ENCODE peak calls at places on chromosomes 3 and 15, in nine cellular contexts. M is mucosa of descending colon, N is AG09309, Q is body of pancreas, P is choroid plexus epithelial cell, D is A549, B is fibroblast of lung, J is cardiac fibroblast, U is foreskin fibroblast. W is an unnamed sample.

GRCh38 chr15:91865903-91866302 is 12.4 kb downstream of the SLCO3A1 start:
- DNase-seq in M (no peak), N (no peak), Q (no peak), P (no peak), D (no peak), B (no peak), J (no peak), U (peak; percentile 20), W (no peak)

GRCh38 chr3:46191730-46192129 is 16.4 kb downstream of the CCR1 start:
- DNase-seq in M (no peak), N (no peak), Q (no peak), P (no peak), D (no peak), B (no peak), J (no peak), U (no peak), W (no peak)

GRCh38 chr15:95848126-95848525 is 482.4 kb upstream of the NR2F2 start:
- DNase-seq in M (no peak), N (no peak), Q (no peak), P (peak; percentile 47), D (no peak), B (peak; percentile 59), J (no peak), U (no peak), W (no peak)

GRCh38 chr3:12046406-12046805 is 42.2 kb downstream of the SYN2 start:
- DNase-seq in M (no peak), N (no peak), Q (no peak), P (peak; percentile 29), D (peak; percentile 6), B (peak; percentile 9), J (no peak), U (peak; percentile 31), W (no peak)

GRCh38 chr3:150460484-150460883 is 52.4 kb downstream of the TSC22D2 start:
- DNase-seq in M (no peak), N (no peak), Q (no peak), P (no peak), D (no peak), B (no peak), J (no peak), U (no peak), W (no peak)

GRCh38 chr15:25708391-25708790 is 154.7 kb downstream of the ATP10A start:
- DNase-seq in M (no peak), N (no peak), Q (no peak), P (no peak), D (no peak), B (no peak), J (no peak), U (no peak), W (no peak)

GRCh38 chr3:34357461-34357860 is 559.0 kb downstream of the PDCD6IP start:
- DNase-seq in M (no peak), N (no peak), Q (no peak), P (no peak), D (no peak), B (no peak), J (no peak), U (no peak), W (no peak)

GRCh38 chr3:87088366-87088983 is 97.5 kb upstream of the VGLL3 start:
- DNase-seq in M (no peak), N (no peak), Q (no peak), P (peak; percentile 23), D (no peak), B (peak; percentile 55), J (peak; percentile 28), U (peak; percentile 51), W (peak; percentile 52)

GRCh38 chr3:45137656-45138181 is 8.5 kb downstream of the CDCP1 start:
- DNase-seq in M (no peak), N (no peak), Q (peak; percentile 50), P (peak; percentile 52), D (no peak), B (no peak), J (peak; percentile 68), U (no peak), W (peak; percentile 77)

GRCh38 chr15:78193731-78194567 is 40.4 kb downstream of the ACSBG1 start:
- DNase-seq in M (no peak), N (no peak), Q (no peak), P (no peak), D (no peak), B (no peak), J (no peak), U (no peak), W (no peak)

GRCh38 chr3:194279106-194279505 is 72.0 kb downstream of the CPN2 start:
- DNase-seq in M (no peak), N (no peak), Q (no peak), P (no peak), D (no peak), B (no peak), J (no peak), U (no peak), W (no peak)

GRCh38 chr3:145820175-145820574 is 340.8 kb downstream of the PLOD2 start:
- DNase-seq in M (no peak), N (no peak), Q (no peak), P (no peak), D (no peak), B (no peak), J (no peak), U (no peak), W (no peak)

GRCh38 chr3:171416061-171416460 is 44.1 kb downstream of the TNIK start:
- DNase-seq in M (no peak), N (no peak), Q (no peak), P (peak; percentile 76), D (no peak), B (peak; percentile 24), J (peak; percentile 36), U (no peak), W (peak; percentile 41)

GRCh38 chr3:145191543-145191942 is 969.4 kb downstream of the PLOD2 start:
- DNase-seq in M (no peak), N (no peak), Q (no peak), P (no peak), D (no peak), B (no peak), J (peak; percentile 17), U (no peak), W (peak; percentile 48)

GRCh38 chr15:85482896-85483295 is 102.5 kb downstream of the AKAP13 start:
- DNase-seq in M (no peak), N (peak; percentile 74), Q (no peak), P (peak; percentile 83), D (peak; percentile 53), B (peak; percentile 85), J (peak; percentile 56), U (peak; percentile 76), W (peak; percentile 81)

GRCh38 chr15:73318463-73319351 is 50.1 kb downstream of the HCN4 start:
- DNase-seq in M (no peak), N (no peak), Q (peak; percentile 14), P (peak; percentile 41), D (no peak), B (no peak), J (peak; percentile 24), U (no peak), W (no peak)

GRCh38 chr3:127573916-127574315 is 16.6 kb downstream of the TPRA1 start:
- DNase-seq in M (no peak), N (no peak), Q (no peak), P (no peak), D (no peak), B (no peak), J (no peak), U (no peak), W (no peak)

GRCh38 chr3:151086484-151087456 is 1.3 kb downstream of the MED12L start:
- DNase-seq in M (peak; percentile 73), N (peak; percentile 66), Q (peak; percentile 75), P (peak; percentile 93), D (peak; percentile 88), B (peak; percentile 84), J (peak; percentile 87), U (peak; percentile 95), W (peak; percentile 78)

GRCh38 chr3:150232992-150233451 is 175.1 kb upstream of the TSC22D2 start:
- DNase-seq in M (no peak), N (no peak), Q (peak; percentile 17), P (no peak), D (no peak), B (peak; percentile 54), J (peak; percentile 68), U (no peak), W (peak; percentile 91)

GRCh38 chr3:25648107-25648535 is 16.6 kb downstream of the TOP2B start:
- DNase-seq in M (no peak), N (peak; percentile 50), Q (peak; percentile 89), P (peak; percentile 91), D (peak; percentile 83), B (peak; percentile 86), J (peak; percentile 88), U (peak; percentile 87), W (peak; percentile 87)
- TF ChIP-seq CTCF in M (peak; percentile 86), N (peak; percentile 84), Q (peak; percentile 92), P (peak; percentile 93), D (peak; percentile 85), B (peak; percentile 97), J (peak; percentile 90), U (peak; percentile 87), W (peak; percentile 91)

GRCh38 chr3:142448424-142448823 is 587 bp upstream of the XRN1 start:
- DNase-seq in M (no peak), N (no peak), Q (no peak), P (peak; percentile 35), D (no peak), B (no peak), J (no peak), U (peak; percentile 27), W (no peak)
- H3K4me3 ChIP-seq in M (no peak overlapping the region), N (peak overlapping the region; percentile 91), Q (peak overlapping the region; percentile 83), P (peak overlapping the region; percentile 97), D (peak overlapping the region; percentile 69), B (peak overlapping the region; percentile 96), J (peak overlapping the region; percentile 43), U (peak overlapping the region; percentile 71), W (peak overlapping the region; percentile 99)

DNA sequence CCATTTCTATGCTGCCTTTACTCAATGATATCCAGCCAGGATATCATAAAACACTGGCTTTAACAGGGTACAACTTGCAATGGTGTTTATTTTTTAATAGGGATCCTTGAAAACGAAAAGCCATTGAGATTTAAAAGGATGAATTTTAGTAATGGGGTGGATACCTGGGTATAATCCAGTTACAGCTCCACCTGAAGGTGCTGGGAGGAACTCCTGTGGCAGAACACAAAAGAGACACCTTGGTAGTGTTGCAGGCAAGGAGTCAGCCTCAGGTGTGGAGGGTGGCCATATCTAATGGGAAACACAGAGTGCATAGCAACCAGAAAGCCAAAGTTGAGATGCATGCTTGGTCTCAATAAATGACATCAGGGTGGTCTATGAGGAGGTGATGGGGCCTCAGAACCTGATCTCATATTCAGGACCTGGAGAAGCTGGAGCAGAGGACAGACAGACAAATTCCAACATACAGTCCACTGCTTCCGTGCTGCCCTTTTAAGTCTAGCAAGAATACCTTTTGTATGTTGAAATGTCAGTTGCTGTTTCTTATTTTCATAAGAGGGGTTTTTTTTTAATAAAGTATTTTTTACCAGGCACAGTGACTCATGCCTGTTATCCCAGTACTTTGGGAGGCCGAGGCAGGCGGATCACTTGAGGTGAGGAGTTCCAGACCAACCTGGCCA is 12.0 kb upstream of the PAQR9 start:
- DNase-seq in M (no peak), N (no peak), Q (no peak), P (no peak), D (peak; percentile 22), B (no peak), J (no peak), U (no peak), W (no peak)
- TF ChIP-seq CTCF in M (no peak), N (no peak), Q (no peak), P (no peak), D (peak; percentile 9), B (no peak), J (no peak), U (no peak), W (no peak)

DNA sequence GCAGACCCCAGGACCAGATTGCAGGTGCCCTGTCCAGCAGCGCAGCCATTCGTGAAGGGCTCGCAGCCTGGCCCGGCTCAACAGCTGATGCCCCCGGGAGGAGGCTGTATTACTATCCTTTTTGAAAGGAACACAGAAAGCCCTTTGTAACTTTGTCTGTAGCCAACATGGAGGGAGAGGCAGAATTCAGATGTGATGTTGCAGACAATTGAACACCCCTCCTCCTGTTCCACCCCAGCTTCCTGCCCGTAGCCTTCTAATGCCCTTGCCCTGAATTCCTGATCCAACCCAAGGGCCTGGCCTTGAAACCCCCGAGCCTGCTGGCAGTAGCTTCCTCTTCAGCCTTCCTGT is 109.0 kb downstream of the APBA2 start:
- DNase-seq in M (no peak), N (no peak), Q (no peak), P (no peak), D (no peak), B (no peak), J (no peak), U (no peak), W (no peak)
- H3K4me3 ChIP-seq in M (no peak overlapping the region), N (no peak overlapping the region), Q (no peak overlapping the region), P (no peak overlapping the region), D (no peak overlapping the region), B (no peak overlapping the region), J (no peak overlapping the region), U (no peak overlapping the region), W (no peak overlapping the region)